ENCODE peak calls at places on chromosomes 6 and 20, in five cellular contexts. U, R, Q, W and V are unnamed samples.

GRCh38 chr6:160791459-160791858 is 89.4 kb downstream of the PLG start:
- DNase-seq in Q (no peak), W (no peak), U (no peak), R (no peak), V (no peak)

GRCh38 chr6:3753228-3753795 is 1.8 kb upstream of the PXDC1 start:
- DNase-seq in W (peak), R (peak), Q (no peak), U (no peak), V (no peak)

GRCh38 chr20:32439132-32439829 is 81.2 kb downstream of the ASXL1 start:
- DNase-seq in Q (no peak), W (peak), U (peak), R (peak), V (peak)

GRCh38 chr20:43691928-43692524 is 25.1 kb downstream of the MYBL2 start:
- DNase-seq in W (peak), Q (peak), U (peak), R (peak), V (peak)

GRCh38 chr6:159044899-159045727 is at the start of gene TAGAP:
- DNase-seq in W (peak), Q (no peak), U (peak), R (no peak), V (peak)

GRCh38 chr6:31972709-31973350 is 892 bp upstream of the DXO start:
- DNase-seq in U (peak), R (no peak), W (no peak), Q (no peak), V (no peak)

GRCh38 chr6:37019065-37019450 is 13.6 kb downstream of the FGD2 start:
- DNase-seq in Q (no peak), R (no peak), U (no peak), W (no peak), V (no peak)

GRCh38 chr6:13561624-13562267 is 12.7 kb upstream of the SIRT5 start:
- DNase-seq in R (no peak), W (no peak), Q (no peak), U (no peak), V (no peak)

GRCh38 chr20:50346372-50347347 is 156.0 kb downstream of the CEBPB start:
- DNase-seq in Q (no peak), R (no peak), W (peak), U (peak), V (peak)

GRCh38 chr6:112990971-112991370 is 643.8 kb downstream of the RFPL4B start:
- DNase-seq in U (no peak), R (no peak), W (no peak), Q (no peak), V (no peak)

GRCh38 chr20:35387334-35387733 is 24.4 kb downstream of the UQCC1 start:
- DNase-seq in U (peak), Q (no peak), W (no peak), R (no peak), V (no peak)